ENCODE peak calls at places on chromosomes 13 and 19, in ten cellular contexts. F is GM12878, K is brain microvascular endothelial cell, N is BE2C, R is tibial artery, H is RWPE1, O is cardiac muscle cell, C is psoas muscle, A is nephron progenitor cell, J is Calu3. G is an unnamed sample.
A peak's percentile ranks its signal among the peaks of the same experiment; 100 is the strongest.

GRCh38 chr19:18274776-18275356 is 614 bp upstream of the IQCN start:
- DNase-seq in C (peak; percentile 95), J (peak; percentile 81), R (peak; percentile 86), H (peak; percentile 78), N (peak; percentile 53), K (peak; percentile 76), A (no peak), O (peak; percentile 90), F (no peak), G (peak; percentile 77)

GRCh38 chr19:45231891-45232290 is 13.3 kb downstream of the EXOC3L2 start:
- DNase-seq in N (no peak), K (no peak), C (no peak), J (no peak), R (no peak), A (no peak), H (peak; percentile 94), F (no peak), O (no peak), G (peak; percentile 97)

GRCh38 chr19:16117594-16118033 is 5.9 kb downstream of the RAB8A start:
- DNase-seq in O (no peak), A (no peak), K (no peak), H (no peak), R (no peak), F (no peak), N (no peak), J (no peak), C (peak; percentile 36), G (no peak)

GRCh38 chr13:48817166-48817802 is 158.4 kb upstream of the FNDC3A start:
- DNase-seq in J (no peak), A (no peak), H (no peak), O (no peak), C (no peak), N (no peak), K (no peak), F (no peak), R (no peak), G (no peak)

GRCh38 chr19:4548238-4548584 is 8.4 kb upstream of the LRG1 start:
- DNase-seq in N (no peak), C (no peak), A (no peak), R (no peak), J (no peak), F (no peak), K (no peak), O (no peak), H (no peak), G (no peak)

GRCh38 chr19:56350416-56351045 is 35.9 kb upstream of the ZSCAN5A start:
- DNase-seq in F (peak; percentile 11), H (peak; percentile 24), J (peak; percentile 56), O (peak; percentile 65), A (peak; percentile 51), K (peak; percentile 44), C (no peak), N (peak; percentile 40), R (peak; percentile 56), G (peak; percentile 51)

GRCh38 chr13:105464249-105464648 is 1071.2 kb downstream of the EFNB2 start:
- DNase-seq in R (no peak), C (no peak), O (no peak), H (no peak), K (peak; percentile 69), J (no peak), A (no peak), F (no peak), N (no peak), G (peak; percentile 29)

GRCh38 chr19:43452517-43453045 is 12.8 kb downstream of the LYPD3 start:
- DNase-seq in C (no peak), H (peak; percentile 55), F (no peak), K (no peak), N (no peak), J (no peak), O (no peak), A (no peak), R (no peak), G (peak; percentile 96)

GRCh38 chr13:110262944-110263343 is 44.0 kb downstream of the COL4A1 start:
- DNase-seq in N (no peak), J (no peak), F (no peak), K (no peak), R (no peak), H (no peak), C (no peak), A (no peak), O (no peak), G (no peak)

GRCh38 chr13:109100705-109101104 is 471.3 kb downstream of the MYO16 start:
- DNase-seq in O (no peak), F (no peak), N (no peak), H (no peak), C (no peak), J (no peak), K (no peak), R (no peak), A (no peak), G (peak; percentile 46)

GRCh38 chr13:95880346-95880745 is 172.9 kb downstream of the UGGT2 start:
- DNase-seq in O (peak; percentile 50), R (no peak), N (no peak), F (no peak), K (no peak), A (no peak), H (no peak), C (no peak), J (no peak), G (no peak)

GRCh38 chr19:7515471-7516226 is at the start of gene ZNF358:
- DNase-seq in O (peak; percentile 76), K (peak; percentile 31), C (peak; percentile 88), A (peak; percentile 86), F (no peak), H (peak; percentile 63), N (peak; percentile 94), J (peak; percentile 60), R (peak; percentile 69), G (no peak)

GRCh38 chr13:79548886-79549285 is 67.9 kb downstream of the NDFIP2 start:
- DNase-seq in N (no peak), R (no peak), K (no peak), J (no peak), O (peak; percentile 35), F (no peak), H (no peak), A (no peak), C (no peak), G (peak; percentile 24)

GRCh38 chr19:21569497-21569870 is 64.1 kb downstream of the ZNF429 start:
- DNase-seq in R (no peak), K (no peak), N (no peak), H (no peak), C (no peak), J (no peak), A (no peak), F (no peak), O (peak; percentile 69), G (peak; percentile 6)

GRCh38 chr13:93183302-93183701 is 43.3 kb upstream of the GPC6 start:
- DNase-seq in R (no peak), N (no peak), A (no peak), C (no peak), H (no peak), K (no peak), F (no peak), O (no peak), J (no peak), G (no peak)
- TF ChIP-seq CTCF in R (no peak), N (peak; percentile 31), A (no peak), C (no peak), H (no peak), K (no peak), F (no peak), O (no peak), J (no peak), G (no peak)

DNA sequence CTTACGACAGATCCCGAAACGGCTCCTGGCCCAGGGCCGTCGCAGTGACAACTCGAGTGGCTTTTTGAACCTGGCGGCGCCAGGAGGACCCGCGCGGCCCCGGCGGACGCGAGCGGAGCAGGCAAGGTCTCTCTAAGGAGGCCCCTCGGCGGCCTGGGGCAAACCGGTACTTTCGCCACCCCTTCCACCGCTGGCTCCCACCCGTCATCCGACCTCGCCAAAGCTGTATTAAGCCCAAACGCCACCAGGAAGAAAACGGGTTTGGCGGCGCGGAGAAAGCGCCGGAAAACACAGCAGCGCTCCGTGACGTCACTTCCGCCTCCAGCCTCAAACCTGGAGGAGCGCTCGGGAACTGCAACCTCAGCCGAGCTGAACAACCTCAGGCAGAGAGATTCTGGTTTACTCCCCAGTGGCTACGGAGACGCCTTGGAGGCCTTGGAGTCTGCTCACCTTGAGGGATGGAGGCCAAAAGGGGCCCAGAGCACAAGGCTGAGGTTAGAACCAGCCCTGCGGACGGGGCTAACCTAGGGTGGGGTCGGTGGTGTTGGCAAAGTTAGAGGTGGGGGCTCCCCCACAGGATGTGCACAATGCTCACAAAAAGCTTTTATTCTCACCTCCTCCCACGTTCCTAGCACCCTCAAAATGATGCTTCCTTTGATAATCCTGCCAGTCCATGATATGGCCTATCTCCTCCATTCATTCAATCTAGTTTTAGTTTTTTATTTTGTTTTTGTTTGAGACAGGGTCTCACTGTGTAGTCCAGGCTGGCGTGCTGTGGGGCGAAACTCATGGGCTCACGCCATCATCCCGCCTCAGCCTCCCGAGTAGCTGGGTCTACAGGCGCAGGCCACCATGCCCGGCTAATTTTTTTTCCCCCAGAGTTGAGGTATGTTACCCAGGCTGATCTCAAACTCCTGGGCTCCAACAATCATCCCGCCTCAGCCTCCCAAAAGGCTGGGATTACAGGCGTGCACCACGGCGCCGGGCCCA is at the start of gene ZNF266:
- DNase-seq in F (peak; percentile 63), R (peak; percentile 87), A (peak; percentile 89), J (peak; percentile 80), H (peak; percentile 92), K (peak; percentile 90), N (peak; percentile 92), O (peak; percentile 95), C (peak; percentile 94), G (peak; percentile 94)
- TF ChIP-seq CTCF in F (peak; percentile 66), R (peak; percentile 82), A (peak; percentile 36), J (peak; percentile 54), H (peak; percentile 64), K (peak; percentile 79), N (peak; percentile 60), O (peak; percentile 70), C (peak; percentile 76), G (peak; percentile 81)

DNA sequence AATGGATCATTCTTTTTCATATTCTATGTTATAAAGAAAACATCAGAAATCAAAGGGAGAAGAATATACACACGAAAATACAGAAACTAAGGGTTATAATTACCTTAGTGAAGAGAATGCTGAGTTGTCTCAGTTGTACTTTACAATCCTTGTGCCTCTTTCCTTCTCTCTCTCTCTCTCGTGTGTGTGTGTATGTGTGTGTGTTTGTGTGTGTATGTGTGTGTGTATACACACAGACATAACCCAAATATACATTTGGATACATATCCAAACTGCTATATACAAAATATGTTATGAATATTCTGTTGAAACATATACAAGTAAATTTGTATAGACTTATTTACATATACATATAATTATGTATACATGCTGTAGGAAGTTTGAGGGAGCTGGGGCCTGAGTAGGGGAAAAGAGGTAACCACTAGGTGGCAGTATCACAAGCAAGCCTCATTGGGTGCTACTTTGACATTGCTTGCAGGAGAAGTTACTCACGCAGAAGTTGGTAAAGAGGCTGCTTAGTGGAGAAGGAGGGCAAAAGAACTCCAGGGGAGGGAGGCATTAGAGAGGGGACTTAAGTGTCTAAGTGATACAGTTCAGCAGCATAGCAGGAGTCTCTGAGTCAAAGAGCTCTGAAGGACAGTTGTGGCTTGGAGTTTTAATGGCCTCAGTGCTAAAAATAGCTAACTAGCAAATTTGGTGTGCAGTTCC is 465.1 kb upstream of the PCDH20 start:
- DNase-seq in A (peak; percentile 25), R (no peak), J (no peak), O (peak; percentile 25), N (peak; percentile 32), K (no peak), C (no peak), F (no peak), H (no peak), G (peak; percentile 66)
- TF ChIP-seq CTCF in A (peak; percentile 49), R (no peak), J (no peak), O (peak; percentile 44), N (peak; percentile 90), K (peak; percentile 74), C (no peak), F (peak; percentile 52), H (peak; percentile 42), G (peak; percentile 78)

GRCh38 chr13:52848455-52849190 is at the start of gene PCDH8:
- DNase-seq in O (peak; percentile 2), A (peak; percentile 92), J (peak; percentile 7), C (no peak), F (no peak), N (peak; percentile 94), R (no peak), H (no peak), K (no peak), G (no peak)
- TF ChIP-seq CTCF in O (no peak), A (no peak), J (no peak), C (no peak), F (no peak), N (no peak), R (no peak), H (no peak), K (no peak), G (no peak)